ENCODE peak calls at places on chromosomes 16 and 17, in nine cellular contexts. One of them, this sample, is unnamed.

GRCh38 chr17:36034127-36034526 is 16.4 kb upstream of the CCL23 start:
- DNase-seq in BJ: no peak
- DNase-seq in heart left ventricle: no peak
- DNase-seq in HFFc6: no peak
- DNase-seq in thoracic aorta: no peak
- DNase-seq in mammary epithelial cell: no peak
- DNase-seq in activated CD8-positive, alpha-beta T cell treated with anti-CD3 and anti-CD28 coated beads for 36 hours: no peak
- DNase-seq in cardiac muscle cell: no peak
- DNase-seq in fibroblast of mammary gland: no peak
- DNase-seq in this sample: no peak

GRCh38 chr17:36840796-36841195 is 96.5 kb upstream of the LHX1 start:
- DNase-seq in activated CD8-positive, alpha-beta T cell treated with anti-CD3 and anti-CD28 coated beads for 36 hours: no peak
- DNase-seq in mammary epithelial cell: no peak
- DNase-seq in heart left ventricle: no peak
- DNase-seq in BJ: no peak
- DNase-seq in thoracic aorta: no peak
- DNase-seq in fibroblast of mammary gland: no peak
- DNase-seq in cardiac muscle cell: no peak
- DNase-seq in HFFc6: no peak
- DNase-seq in this sample: no peak

GRCh38 chr17:17400070-17400469 is 76.7 kb upstream of the MED9 start:
- DNase-seq in mammary epithelial cell: no peak
- DNase-seq in HFFc6: no peak
- DNase-seq in fibroblast of mammary gland: no peak
- DNase-seq in BJ: no peak
- DNase-seq in heart left ventricle: no peak
- DNase-seq in activated CD8-positive, alpha-beta T cell treated with anti-CD3 and anti-CD28 coated beads for 36 hours: no peak
- DNase-seq in thoracic aorta: no peak
- DNase-seq in cardiac muscle cell: no peak
- DNase-seq in this sample: no peak

GRCh38 chr17:63477471-63478440 is 895 bp downstream of the ACE start:
- DNase-seq in cardiac muscle cell: peak
- DNase-seq in heart left ventricle: no peak
- DNase-seq in mammary epithelial cell: no peak
- DNase-seq in HFFc6: no peak
- DNase-seq in thoracic aorta: no peak
- DNase-seq in fibroblast of mammary gland: no peak
- DNase-seq in activated CD8-positive, alpha-beta T cell treated with anti-CD3 and anti-CD28 coated beads for 36 hours: peak
- DNase-seq in BJ: no peak
- DNase-seq in this sample: no peak

GRCh38 chr16:70685938-70686375 is at the start of gene MTSS2:
- DNase-seq in thoracic aorta: peak
- DNase-seq in HFFc6: peak
- DNase-seq in activated CD8-positive, alpha-beta T cell treated with anti-CD3 and anti-CD28 coated beads for 36 hours: peak
- DNase-seq in mammary epithelial cell: peak
- DNase-seq in heart left ventricle: peak
- DNase-seq in fibroblast of mammary gland: peak
- DNase-seq in BJ: no peak
- DNase-seq in cardiac muscle cell: peak
- DNase-seq in this sample: no peak

GRCh38 chr17:259341-259976 is 78.0 kb upstream of the DOC2B start:
- DNase-seq in fibroblast of mammary gland: no peak
- DNase-seq in mammary epithelial cell: no peak
- DNase-seq in activated CD8-positive, alpha-beta T cell treated with anti-CD3 and anti-CD28 coated beads for 36 hours: no peak
- DNase-seq in BJ: no peak
- DNase-seq in cardiac muscle cell: no peak
- DNase-seq in heart left ventricle: no peak
- DNase-seq in HFFc6: no peak
- DNase-seq in thoracic aorta: no peak
- DNase-seq in this sample: no peak

GRCh38 chr17:72865954-72866353 is 226.5 kb downstream of the SLC39A11 start:
- DNase-seq in activated CD8-positive, alpha-beta T cell treated with anti-CD3 and anti-CD28 coated beads for 36 hours: no peak
- DNase-seq in mammary epithelial cell: no peak
- DNase-seq in heart left ventricle: no peak
- DNase-seq in thoracic aorta: no peak
- DNase-seq in fibroblast of mammary gland: no peak
- DNase-seq in BJ: no peak
- DNase-seq in cardiac muscle cell: no peak
- DNase-seq in HFFc6: no peak
- DNase-seq in this sample: no peak

GRCh38 chr16:66223176-66223780 is 143.2 kb upstream of the CDH5 start:
- DNase-seq in BJ: no peak
- DNase-seq in HFFc6: no peak
- DNase-seq in cardiac muscle cell: no peak
- DNase-seq in mammary epithelial cell: no peak
- DNase-seq in heart left ventricle: peak
- DNase-seq in activated CD8-positive, alpha-beta T cell treated with anti-CD3 and anti-CD28 coated beads for 36 hours: no peak
- DNase-seq in fibroblast of mammary gland: peak
- DNase-seq in thoracic aorta: peak
- DNase-seq in this sample: no peak

GRCh38 chr17:29732613-29733012 is 109.9 kb upstream of the CORO6 start:
- DNase-seq in BJ: no peak
- DNase-seq in cardiac muscle cell: peak
- DNase-seq in mammary epithelial cell: peak
- DNase-seq in thoracic aorta: no peak
- DNase-seq in HFFc6: peak
- DNase-seq in activated CD8-positive, alpha-beta T cell treated with anti-CD3 and anti-CD28 coated beads for 36 hours: no peak
- DNase-seq in heart left ventricle: no peak
- DNase-seq in fibroblast of mammary gland: no peak
- DNase-seq in this sample: no peak

GRCh38 chr17:37792787-37793186 is 47.9 kb upstream of the HNF1B start:
- DNase-seq in heart left ventricle: no peak
- DNase-seq in HFFc6: peak
- DNase-seq in cardiac muscle cell: no peak
- DNase-seq in BJ: peak
- DNase-seq in mammary epithelial cell: peak
- DNase-seq in fibroblast of mammary gland: peak
- DNase-seq in activated CD8-positive, alpha-beta T cell treated with anti-CD3 and anti-CD28 coated beads for 36 hours: no peak
- DNase-seq in thoracic aorta: no peak
- DNase-seq in this sample: no peak

GRCh38 chr17:34146440-34147043 is 108.5 kb upstream of the CCL2 start:
- DNase-seq in heart left ventricle: peak
- DNase-seq in fibroblast of mammary gland: peak
- DNase-seq in activated CD8-positive, alpha-beta T cell treated with anti-CD3 and anti-CD28 coated beads for 36 hours: peak
- DNase-seq in HFFc6: no peak
- DNase-seq in cardiac muscle cell: peak
- DNase-seq in mammary epithelial cell: no peak
- DNase-seq in thoracic aorta: no peak
- DNase-seq in BJ: no peak
- DNase-seq in this sample: peak

GRCh38 chr17:37359682-37360188 is 16.1 kb upstream of the C17orf78 start:
- DNase-seq in thoracic aorta: peak
- DNase-seq in cardiac muscle cell: no peak
- DNase-seq in mammary epithelial cell: no peak
- DNase-seq in fibroblast of mammary gland: no peak
- DNase-seq in HFFc6: no peak
- DNase-seq in heart left ventricle: no peak
- DNase-seq in activated CD8-positive, alpha-beta T cell treated with anti-CD3 and anti-CD28 coated beads for 36 hours: no peak
- DNase-seq in BJ: no peak
- DNase-seq in this sample: no peak

GRCh38 chr17:58318627-58319180 is 9.9 kb downstream of the TSPOAP1 start:
- DNase-seq in HFFc6: no peak
- DNase-seq in fibroblast of mammary gland: no peak
- DNase-seq in mammary epithelial cell: no peak
- DNase-seq in cardiac muscle cell: no peak
- DNase-seq in activated CD8-positive, alpha-beta T cell treated with anti-CD3 and anti-CD28 coated beads for 36 hours: no peak
- DNase-seq in heart left ventricle: no peak
- DNase-seq in BJ: no peak
- DNase-seq in thoracic aorta: no peak
- DNase-seq in this sample: no peak

GRCh38 chr16:30551781-30552180 is 6.4 kb downstream of the ZNF764 start:
- DNase-seq in fibroblast of mammary gland: no peak
- DNase-seq in heart left ventricle: no peak
- DNase-seq in thoracic aorta: no peak
- DNase-seq in mammary epithelial cell: no peak
- DNase-seq in HFFc6: no peak
- DNase-seq in BJ: no peak
- DNase-seq in activated CD8-positive, alpha-beta T cell treated with anti-CD3 and anti-CD28 coated beads for 36 hours: peak
- DNase-seq in cardiac muscle cell: no peak
- DNase-seq in this sample: peak

GRCh38 chr16:75948441-75948840 is 222.2 kb upstream of the CPHXL start:
- DNase-seq in activated CD8-positive, alpha-beta T cell treated with anti-CD3 and anti-CD28 coated beads for 36 hours: no peak
- DNase-seq in fibroblast of mammary gland: no peak
- DNase-seq in thoracic aorta: no peak
- DNase-seq in heart left ventricle: no peak
- DNase-seq in mammary epithelial cell: no peak
- DNase-seq in BJ: no peak
- DNase-seq in cardiac muscle cell: no peak
- DNase-seq in HFFc6: no peak
- DNase-seq in this sample: no peak

GRCh38 chr16:87392823-87393679 is 915 bp downstream of the MAP1LC3B start:
- DNase-seq in fibroblast of mammary gland: peak
- DNase-seq in heart left ventricle: no peak
- DNase-seq in mammary epithelial cell: peak
- DNase-seq in thoracic aorta: no peak
- DNase-seq in HFFc6: peak
- DNase-seq in BJ: no peak
- DNase-seq in activated CD8-positive, alpha-beta T cell treated with anti-CD3 and anti-CD28 coated beads for 36 hours: peak
- DNase-seq in cardiac muscle cell: peak
- DNase-seq in this sample: peak

GRCh38 chr17:27240086-27240801 is 53.7 kb upstream of the WSB1 start:
- DNase-seq in thoracic aorta: no peak
- DNase-seq in HFFc6: no peak
- DNase-seq in fibroblast of mammary gland: no peak
- DNase-seq in cardiac muscle cell: no peak
- DNase-seq in activated CD8-positive, alpha-beta T cell treated with anti-CD3 and anti-CD28 coated beads for 36 hours: no peak
- DNase-seq in BJ: no peak
- DNase-seq in heart left ventricle: no peak
- DNase-seq in mammary epithelial cell: no peak
- DNase-seq in this sample: no peak

DNA sequence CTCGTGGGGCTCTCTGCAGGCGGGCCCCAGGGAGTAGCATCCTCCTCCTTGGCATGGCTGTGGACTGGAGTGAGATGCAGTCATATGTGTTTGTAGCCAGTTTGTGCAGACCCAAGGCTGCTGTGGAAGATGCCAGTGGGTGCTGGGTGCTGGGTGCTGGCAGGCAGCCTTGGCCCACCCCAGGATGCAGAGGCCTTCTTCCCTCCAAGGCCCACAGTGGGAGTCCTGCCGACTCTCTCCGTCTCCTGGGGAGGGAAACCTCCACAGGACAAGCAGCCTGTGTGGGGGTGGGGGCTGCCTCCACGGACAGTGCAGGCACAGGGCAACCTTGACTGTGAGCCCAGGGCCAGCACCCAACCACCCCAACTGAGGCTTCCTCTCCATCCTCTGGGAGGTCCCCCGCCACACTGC is 13.8 kb upstream of the TMEM92 start:
- DNase-seq in HFFc6: no peak
- DNase-seq in thoracic aorta: no peak
- DNase-seq in cardiac muscle cell: no peak
- DNase-seq in heart left ventricle: no peak
- DNase-seq in mammary epithelial cell: no peak
- DNase-seq in fibroblast of mammary gland: no peak
- DNase-seq in BJ: no peak
- DNase-seq in activated CD8-positive, alpha-beta T cell treated with anti-CD3 and anti-CD28 coated beads for 36 hours: no peak
- DNase-seq in this sample: no peak
- TF ChIP-seq CTCF in HFFc6: no peak
- TF ChIP-seq CTCF in thoracic aorta: no peak
- TF ChIP-seq CTCF in cardiac muscle cell: no peak
- TF ChIP-seq CTCF in heart left ventricle: no peak
- TF ChIP-seq CTCF in mammary epithelial cell: no peak
- TF ChIP-seq CTCF in fibroblast of mammary gland: no peak
- TF ChIP-seq CTCF in BJ: no peak
- TF ChIP-seq CTCF in activated CD8-positive, alpha-beta T cell treated with anti-CD3 and anti-CD28 coated beads for 36 hours: no peak
- TF ChIP-seq CTCF in this sample: no peak

GRCh38 chr16:4307215-4308037 is 8.4 kb upstream of the GLIS2 start:
- DNase-seq in activated CD8-positive, alpha-beta T cell treated with anti-CD3 and anti-CD28 coated beads for 36 hours: peak
- DNase-seq in heart left ventricle: peak
- DNase-seq in HFFc6: peak
- DNase-seq in cardiac muscle cell: peak
- DNase-seq in mammary epithelial cell: peak
- DNase-seq in thoracic aorta: peak
- DNase-seq in BJ: peak
- DNase-seq in fibroblast of mammary gland: peak
- DNase-seq in this sample: peak
- TF ChIP-seq CTCF in activated CD8-positive, alpha-beta T cell treated with anti-CD3 and anti-CD28 coated beads for 36 hours: no peak
- TF ChIP-seq CTCF in heart left ventricle: no peak
- TF ChIP-seq CTCF in HFFc6: peak
- TF ChIP-seq CTCF in cardiac muscle cell: no peak
- TF ChIP-seq CTCF in mammary epithelial cell: no peak
- TF ChIP-seq CTCF in thoracic aorta: no peak
- TF ChIP-seq CTCF in BJ: no peak
- TF ChIP-seq CTCF in fibroblast of mammary gland: no peak
- TF ChIP-seq CTCF in this sample: no peak

GRCh38 chr17:51166198-51166986 is at the start of gene NME2:
- DNase-seq in fibroblast of mammary gland: peak
- DNase-seq in cardiac muscle cell: peak
- DNase-seq in HFFc6: peak
- DNase-seq in activated CD8-positive, alpha-beta T cell treated with anti-CD3 and anti-CD28 coated beads for 36 hours: peak
- DNase-seq in mammary epithelial cell: peak
- DNase-seq in thoracic aorta: peak
- DNase-seq in BJ: no peak
- DNase-seq in heart left ventricle: peak
- DNase-seq in this sample: peak
- TF ChIP-seq CTCF in fibroblast of mammary gland: no peak
- TF ChIP-seq CTCF in cardiac muscle cell: no peak
- TF ChIP-seq CTCF in HFFc6: no peak
- TF ChIP-seq CTCF in activated CD8-positive, alpha-beta T cell treated with anti-CD3 and anti-CD28 coated beads for 36 hours: no peak
- TF ChIP-seq CTCF in mammary epithelial cell: no peak
- TF ChIP-seq CTCF in thoracic aorta: no peak
- TF ChIP-seq CTCF in BJ: no peak
- TF ChIP-seq CTCF in heart left ventricle: no peak
- TF ChIP-seq CTCF in this sample: no peak

GRCh38 chr17:75855310-75856061 is at the start of gene WBP2:
- DNase-seq in BJ: peak
- DNase-seq in heart left ventricle: peak
- DNase-seq in mammary epithelial cell: peak
- DNase-seq in thoracic aorta: peak
- DNase-seq in fibroblast of mammary gland: peak
- DNase-seq in cardiac muscle cell: peak
- DNase-seq in activated CD8-positive, alpha-beta T cell treated with anti-CD3 and anti-CD28 coated beads for 36 hours: peak
- DNase-seq in HFFc6: peak
- DNase-seq in this sample: peak
- TF ChIP-seq CTCF in BJ: peak
- TF ChIP-seq CTCF in heart left ventricle: peak
- TF ChIP-seq CTCF in mammary epithelial cell: peak
- TF ChIP-seq CTCF in thoracic aorta: peak
- TF ChIP-seq CTCF in fibroblast of mammary gland: no peak
- TF ChIP-seq CTCF in cardiac muscle cell: peak
- TF ChIP-seq CTCF in activated CD8-positive, alpha-beta T cell treated with anti-CD3 and anti-CD28 coated beads for 36 hours: no peak
- TF ChIP-seq CTCF in HFFc6: peak
- TF ChIP-seq CTCF in this sample: peak

GRCh38 chr17:43330876-43331639 is 67.7 kb upstream of the ARL4D start:
- DNase-seq in fibroblast of mammary gland: no peak
- DNase-seq in HFFc6: no peak
- DNase-seq in thoracic aorta: no peak
- DNase-seq in mammary epithelial cell: no peak
- DNase-seq in activated CD8-positive, alpha-beta T cell treated with anti-CD3 and anti-CD28 coated beads for 36 hours: no peak
- DNase-seq in BJ: no peak
- DNase-seq in heart left ventricle: no peak
- DNase-seq in cardiac muscle cell: no peak
- DNase-seq in this sample: no peak
- TF ChIP-seq CTCF in fibroblast of mammary gland: no peak
- TF ChIP-seq CTCF in HFFc6: peak
- TF ChIP-seq CTCF in thoracic aorta: no peak
- TF ChIP-seq CTCF in mammary epithelial cell: no peak
- TF ChIP-seq CTCF in activated CD8-positive, alpha-beta T cell treated with anti-CD3 and anti-CD28 coated beads for 36 hours: no peak
- TF ChIP-seq CTCF in BJ: no peak
- TF ChIP-seq CTCF in heart left ventricle: no peak
- TF ChIP-seq CTCF in cardiac muscle cell: peak
- TF ChIP-seq CTCF in this sample: no peak

This sample was measured in natural killer cell.